ENCODE peak calls at places on chromosomes 7 and 10, in six cellular contexts. I is endothelial cell of umbilical vein, V is K562, C is hepatocyte, H is MM.1S, A is DND-41. N is an unnamed sample. For H3K9me3, the result is how much of the 10 kb centered on the place peaks cover.

GRCh38 chr10:123011987-123012386 is 3.2 kb downstream of the ACADSB start:
- DNase-seq in V (no peak), A (no peak), I (no peak), H (no peak), C (no peak), N (no peak)

GRCh38 chr10:110923856-110924493 is 4.6 kb downstream of the SHOC2 start:
- DNase-seq in V (no peak), A (no peak), C (peak), H (no peak), I (no peak), N (peak)

GRCh38 chr7:85479918-85480658 is 293.2 kb upstream of the SEMA3D start:
- DNase-seq in I (no peak), A (no peak), H (no peak), V (no peak), C (no peak), N (peak)

GRCh38 chr10:91271886-91272285 is 51.4 kb downstream of the PCGF5 start:
- DNase-seq in I (no peak), V (no peak), H (no peak), A (no peak), C (no peak), N (no peak)

GRCh38 chr7:47195641-47196040 is 386.3 kb downstream of the TNS3 start:
- DNase-seq in I (no peak), C (no peak), A (no peak), H (no peak), V (peak), N (peak)

GRCh38 chr10:3090914-3091313 is 23.6 kb downstream of the PFKP start:
- DNase-seq in I (peak), H (no peak), V (no peak), A (no peak), C (peak), N (peak)

GRCh38 chr7:2072042-2072441 is 160.7 kb downstream of the MAD1L1 start:
- DNase-seq in H (no peak), A (peak), V (no peak), I (no peak), C (no peak), N (no peak)

GRCh38 chr7:52540041-52540440 is 495.4 kb upstream of the POM121L12 start:
- DNase-seq in H (no peak), I (no peak), V (no peak), A (no peak), C (peak), N (peak)

GRCh38 chr7:92527300-92528187 is 776 bp downstream of the PEX1 start:
- DNase-seq in I (peak), V (peak), H (peak), A (peak), C (peak), N (peak)

GRCh38 chr7:114703677-114704076 is 218.2 kb upstream of the MDFIC start:
- DNase-seq in C (no peak), A (no peak), V (no peak), I (peak), H (no peak), N (peak)

GRCh38 chr7:142796501-142797341 is 26.0 kb downstream of the PRSS2 start:
- DNase-seq in I (no peak), C (no peak), A (no peak), H (no peak), V (no peak), N (peak)

GRCh38 chr10:5559642-5560141 is 34.9 kb downstream of the CALML3 start:
- DNase-seq in A (no peak), I (peak), V (no peak), C (no peak), H (no peak), N (peak)

GRCh38 chr10:59905066-59905734 is 1.2 kb downstream of the CCDC6 start:
- DNase-seq in C (peak), V (no peak), H (no peak), A (no peak), I (peak), N (peak)

GRCh38 chr7:68038621-68039314 is 1042.1 kb downstream of the TYW1 start:
- DNase-seq in A (no peak), C (peak), I (no peak), H (no peak), V (no peak), N (peak)

GRCh38 chr10:26391701-26392695 is 46.1 kb upstream of the APBB1IP start:
- DNase-seq in A (no peak), I (no peak), C (no peak), H (no peak), V (no peak), N (no peak)

GRCh38 chr10:94178475-94179251 is 184.1 kb downstream of the NOC3L start:
- DNase-seq in V (no peak), C (no peak), I (no peak), A (no peak), H (no peak), N (no peak)

GRCh38 chr7:35255909-35256876 is 2.3 kb upstream of the TBX20 start:
- DNase-seq in H (no peak), C (no peak), V (no peak), A (no peak), I (no peak), N (no peak)

GRCh38 chr10:35911233-35911632 is 269.1 kb upstream of the FZD8 start:
- DNase-seq in H (no peak), V (no peak), I (no peak), C (no peak), A (no peak), N (no peak)

GRCh38 chr10:12650122-12650521 is 300.8 kb downstream of the CAMK1D start:
- DNase-seq in V (no peak), I (no peak), C (no peak), H (no peak), A (no peak), N (no peak)

GRCh38 chr10:32007026-32007425 is 49.2 kb downstream of the KIF5B start:
- DNase-seq in I (no peak), V (no peak), H (no peak), C (no peak), A (no peak), N (no peak)

GRCh38 chr10:125707852-125708468 is 11.5 kb upstream of the EDRF1 start:
- DNase-seq in I (no peak), C (peak), H (no peak), V (no peak), A (no peak), N (peak)

GRCh38 chr7:8190121-8190895 is 71.7 kb downstream of the ICA1 start:
- DNase-seq in C (peak), A (peak), H (peak), V (no peak), I (peak), N (peak)

GRCh38 chr10:30027057-30028005 is 32.1 kb downstream of the JCAD start:
- DNase-seq in H (peak), V (peak), I (peak), A (peak), C (no peak), N (peak)

GRCh38 chr7:133931053-133931452 is 196.1 kb upstream of the LRGUK start:
- DNase-seq in C (no peak), A (no peak), I (peak), V (no peak), H (no peak), N (peak)

GRCh38 chr7:68246189-68246633 is 1249.6 kb downstream of the TYW1 start:
- DNase-seq in H (peak), I (no peak), V (no peak), C (peak), A (no peak), N (peak)

GRCh38 chr10:25501912-25502311 is 327.1 kb downstream of the GPR158 start:
- DNase-seq in I (no peak), V (no peak), C (peak), A (no peak), H (no peak), N (no peak)

GRCh38 chr10:955127-955819 is 23.8 kb upstream of the LARP4B start:
- DNase-seq in A (no peak), H (no peak), I (no peak), V (no peak), C (no peak), N (no peak)

GRCh38 chr7:100801833-100802568 is 25.3 kb downstream of the EPHB4 start:
- DNase-seq in H (no peak), I (peak), C (peak), A (peak), V (peak), N (peak)

GRCh38 chr10:102452672-102453340 is 1.5 kb upstream of the C10orf95 start:
- DNase-seq in H (no peak), I (no peak), C (peak), V (peak), A (no peak), N (peak)

GRCh38 chr10:69089638-69090599 is 2.0 kb downstream of the SRGN start:
- DNase-seq in C (no peak), H (peak), A (no peak), V (no peak), I (peak), N (peak)

GRCh38 chr7:27377988-27378387 is 135.4 kb downstream of the EVX1 start:
- DNase-seq in I (no peak), V (no peak), H (no peak), C (no peak), A (no peak), N (no peak)

GRCh38 chr7:128409435-128410091 is at the start of gene IMPDH1:
- DNase-seq in H (peak), A (peak), C (peak), I (no peak), V (peak), N (peak)

GRCh38 chr10:88198023-88198422 is 334.6 kb downstream of the PTEN start:
- DNase-seq in H (no peak), V (no peak), I (no peak), C (no peak), A (no peak), N (no peak)

GRCh38 chr7:105389090-105389650 is 449 bp upstream of the SRPK2 start:
- DNase-seq in V (no peak), H (peak), I (peak), C (peak), A (peak), N (peak)

DNA sequence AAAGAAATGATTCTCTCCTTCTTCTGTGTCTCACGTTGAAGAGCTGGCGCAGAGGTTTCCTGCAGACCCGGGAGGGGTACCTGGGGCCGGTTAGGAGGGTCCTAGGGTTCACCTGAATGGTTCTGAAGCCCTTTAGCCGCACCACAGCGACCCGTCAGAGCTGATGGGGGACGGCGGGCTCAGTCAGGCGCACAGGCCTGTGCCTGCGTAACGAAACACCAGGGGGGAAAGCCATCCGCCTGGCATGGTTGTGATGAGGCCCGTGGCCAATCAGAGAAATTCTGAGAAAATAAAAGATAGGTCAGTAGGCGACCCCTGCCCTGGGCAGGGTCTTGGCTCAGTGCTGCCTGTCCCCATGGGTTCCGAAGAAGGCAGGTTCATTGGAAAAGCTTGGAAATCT is 35.6 kb downstream of the FAM20C start:
- DNase-seq in A (no peak), V (no peak), I (no peak), C (no peak), H (no peak), N (no peak)
- H3K9me3 ChIP-seq in A (under half), V (under half), I (under half), C (under half), H (under half), N (under half)

DNA sequence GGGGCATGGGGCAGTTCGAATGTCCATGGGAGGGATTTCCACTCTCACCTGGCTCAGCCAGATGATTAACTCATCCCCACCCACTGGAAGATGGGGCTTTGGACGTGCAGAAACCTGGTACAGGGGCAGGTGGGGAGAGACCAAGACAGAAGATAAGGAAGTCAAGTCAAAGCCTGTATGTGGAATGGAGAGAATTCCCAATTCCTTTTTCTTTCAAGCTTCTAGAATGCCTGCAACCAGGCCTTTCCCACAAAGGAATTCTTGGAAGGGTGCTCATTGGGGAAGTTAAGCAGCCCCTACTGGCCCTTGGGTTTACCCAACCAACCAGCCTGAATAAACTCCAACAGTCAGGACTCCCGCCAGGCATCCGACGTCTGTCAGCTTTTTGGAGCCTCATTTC is 39.1 kb downstream of the CCM2 start:
- DNase-seq in I (no peak), A (no peak), C (no peak), V (no peak), H (no peak), N (no peak)
- H3K4me2 ChIP-seq in I (no peak), A (no peak), C (no peak), V (no peak), H (no peak), N (no peak)

GRCh38 chr10:45660876-45661411 is 11.6 kb downstream of the ZFAND4 start:
- DNase-seq in I (no peak), V (no peak), H (no peak), A (no peak), C (no peak), N (no peak)
- TF ChIP-seq EZH2 in I (no peak), V (no peak), H (no peak), A (no peak), C (no peak), N (no peak)

DNA sequence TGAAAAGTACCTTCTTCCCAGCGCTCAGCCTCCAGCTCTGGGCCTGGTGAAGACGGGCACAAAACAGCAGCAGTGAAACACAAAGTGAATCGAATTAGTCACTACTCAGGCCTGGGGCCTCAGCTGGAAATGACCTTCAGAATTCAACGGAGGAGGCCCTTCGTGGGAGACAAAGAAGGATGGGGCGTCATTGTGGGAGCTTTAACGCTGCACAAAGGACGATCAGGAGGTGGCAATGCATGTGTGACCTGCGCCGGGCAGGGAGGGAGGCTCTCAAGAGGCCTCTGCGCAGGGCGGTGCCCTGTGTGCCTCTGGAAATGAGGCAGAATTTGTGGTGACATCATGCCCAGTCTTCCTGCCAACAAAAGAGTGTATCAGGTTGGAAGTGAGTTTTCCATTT is 161.9 kb downstream of the DNAJB6 start:
- DNase-seq in I (no peak), H (no peak), V (no peak), C (no peak), A (no peak), N (no peak)
- H3K9me3 ChIP-seq in I (under half), H (under half), V (under half), C (under half), A (under half), N (under half)

GRCh38 chr7:135385209-135385608 is 124.7 kb downstream of the CNOT4 start:
- DNase-seq in V (peak), H (no peak), I (no peak), A (no peak), C (peak), N (peak)
- H3K4me2 ChIP-seq in V (no peak), H (no peak), I (no peak), A (no peak), C (no peak), N (no peak)

N was measured in PC-3.